ENCODE peak calls at places on chromosomes 3 and 15, in ten cellular contexts. One of them, this sample, is unnamed.

GRCh38 chr3:117399311-117400068 is 689.9 kb downstream of the TUSC7 start:
- DNase-seq in activated T-helper 1 cell treated with Interleukin-2 at 50 U/mL for 16 hours: no peak
- DNase-seq in stimulated activated CD4-positive, alpha-beta T cell treated with anti-CD3 and anti-CD28 coated beads, TNF-alpha, amount 100 ng/mL, for 4 hours: no peak
- DNase-seq in T-cell: no peak
- DNase-seq in MV-4-11: no peak
- DNase-seq in naive thymus-derived CD4-positive, alpha-beta T cell: no peak
- DNase-seq in anterior cingulate cortex: peak; percentile 12
- DNase-seq in progenitor cell of endocrine pancreas: no peak
- DNase-seq in Peyer's patch: no peak
- DNase-seq in amygdala: peak; percentile 47
- DNase-seq in this sample: no peak

GRCh38 chr3:40690696-40691597 is 166.2 kb downstream of the ZNF621 start:
- DNase-seq in activated T-helper 1 cell treated with Interleukin-2 at 50 U/mL for 16 hours: no peak
- DNase-seq in stimulated activated CD4-positive, alpha-beta T cell treated with anti-CD3 and anti-CD28 coated beads, TNF-alpha, amount 100 ng/mL, for 4 hours: no peak
- DNase-seq in T-cell: no peak
- DNase-seq in MV-4-11: no peak
- DNase-seq in naive thymus-derived CD4-positive, alpha-beta T cell: no peak
- DNase-seq in anterior cingulate cortex: no peak
- DNase-seq in progenitor cell of endocrine pancreas: no peak
- DNase-seq in Peyer's patch: no peak
- DNase-seq in amygdala: peak; percentile 8
- DNase-seq in this sample: no peak

GRCh38 chr3:133459400-133459799 is 59.5 kb downstream of the BFSP2 start:
- DNase-seq in activated T-helper 1 cell treated with Interleukin-2 at 50 U/mL for 16 hours: no peak
- DNase-seq in stimulated activated CD4-positive, alpha-beta T cell treated with anti-CD3 and anti-CD28 coated beads, TNF-alpha, amount 100 ng/mL, for 4 hours: no peak
- DNase-seq in T-cell: no peak
- DNase-seq in MV-4-11: no peak
- DNase-seq in naive thymus-derived CD4-positive, alpha-beta T cell: no peak
- DNase-seq in anterior cingulate cortex: no peak
- DNase-seq in progenitor cell of endocrine pancreas: no peak
- DNase-seq in Peyer's patch: no peak
- DNase-seq in amygdala: no peak
- DNase-seq in this sample: no peak

GRCh38 chr15:101023501-101024110 is 104.4 kb downstream of the LRRK1 start:
- DNase-seq in activated T-helper 1 cell treated with Interleukin-2 at 50 U/mL for 16 hours: no peak
- DNase-seq in stimulated activated CD4-positive, alpha-beta T cell treated with anti-CD3 and anti-CD28 coated beads, TNF-alpha, amount 100 ng/mL, for 4 hours: no peak
- DNase-seq in T-cell: no peak
- DNase-seq in MV-4-11: no peak
- DNase-seq in naive thymus-derived CD4-positive, alpha-beta T cell: no peak
- DNase-seq in anterior cingulate cortex: no peak
- DNase-seq in progenitor cell of endocrine pancreas: no peak
- DNase-seq in Peyer's patch: peak; percentile 9
- DNase-seq in amygdala: no peak
- DNase-seq in this sample: no peak

GRCh38 chr15:45795487-45796069 is 160.7 kb downstream of the SQOR start:
- DNase-seq in activated T-helper 1 cell treated with Interleukin-2 at 50 U/mL for 16 hours: no peak
- DNase-seq in stimulated activated CD4-positive, alpha-beta T cell treated with anti-CD3 and anti-CD28 coated beads, TNF-alpha, amount 100 ng/mL, for 4 hours: no peak
- DNase-seq in T-cell: no peak
- DNase-seq in MV-4-11: peak; percentile 33
- DNase-seq in naive thymus-derived CD4-positive, alpha-beta T cell: peak; percentile 3
- DNase-seq in anterior cingulate cortex: no peak
- DNase-seq in progenitor cell of endocrine pancreas: peak; percentile 29
- DNase-seq in Peyer's patch: no peak
- DNase-seq in amygdala: peak; percentile 1
- DNase-seq in this sample: peak; percentile 0

GRCh38 chr3:170809975-170810357 is 60.0 kb downstream of the RPL22L1 start:
- DNase-seq in activated T-helper 1 cell treated with Interleukin-2 at 50 U/mL for 16 hours: no peak
- DNase-seq in stimulated activated CD4-positive, alpha-beta T cell treated with anti-CD3 and anti-CD28 coated beads, TNF-alpha, amount 100 ng/mL, for 4 hours: no peak
- DNase-seq in T-cell: no peak
- DNase-seq in MV-4-11: no peak
- DNase-seq in naive thymus-derived CD4-positive, alpha-beta T cell: no peak
- DNase-seq in anterior cingulate cortex: no peak
- DNase-seq in progenitor cell of endocrine pancreas: no peak
- DNase-seq in Peyer's patch: no peak
- DNase-seq in amygdala: no peak
- DNase-seq in this sample: no peak

GRCh38 chr3:194150252-194150934 is 14.4 kb downstream of the HES1 start:
- DNase-seq in activated T-helper 1 cell treated with Interleukin-2 at 50 U/mL for 16 hours: no peak
- DNase-seq in stimulated activated CD4-positive, alpha-beta T cell treated with anti-CD3 and anti-CD28 coated beads, TNF-alpha, amount 100 ng/mL, for 4 hours: no peak
- DNase-seq in T-cell: no peak
- DNase-seq in MV-4-11: no peak
- DNase-seq in naive thymus-derived CD4-positive, alpha-beta T cell: no peak
- DNase-seq in anterior cingulate cortex: no peak
- DNase-seq in progenitor cell of endocrine pancreas: no peak
- DNase-seq in Peyer's patch: no peak
- DNase-seq in amygdala: no peak
- DNase-seq in this sample: no peak

GRCh38 chr3:142946861-142947260 is 16.6 kb downstream of the PAQR9 start:
- DNase-seq in activated T-helper 1 cell treated with Interleukin-2 at 50 U/mL for 16 hours: no peak
- DNase-seq in stimulated activated CD4-positive, alpha-beta T cell treated with anti-CD3 and anti-CD28 coated beads, TNF-alpha, amount 100 ng/mL, for 4 hours: no peak
- DNase-seq in T-cell: no peak
- DNase-seq in MV-4-11: no peak
- DNase-seq in naive thymus-derived CD4-positive, alpha-beta T cell: no peak
- DNase-seq in anterior cingulate cortex: no peak
- DNase-seq in progenitor cell of endocrine pancreas: no peak
- DNase-seq in Peyer's patch: no peak
- DNase-seq in amygdala: no peak
- DNase-seq in this sample: no peak

GRCh38 chr3:195236076-195236798 is 34.7 kb downstream of the XXYLT1 start:
- DNase-seq in activated T-helper 1 cell treated with Interleukin-2 at 50 U/mL for 16 hours: no peak
- DNase-seq in stimulated activated CD4-positive, alpha-beta T cell treated with anti-CD3 and anti-CD28 coated beads, TNF-alpha, amount 100 ng/mL, for 4 hours: no peak
- DNase-seq in T-cell: no peak
- DNase-seq in MV-4-11: no peak
- DNase-seq in naive thymus-derived CD4-positive, alpha-beta T cell: no peak
- DNase-seq in anterior cingulate cortex: no peak
- DNase-seq in progenitor cell of endocrine pancreas: no peak
- DNase-seq in Peyer's patch: peak; percentile 6
- DNase-seq in amygdala: no peak
- DNase-seq in this sample: no peak

GRCh38 chr3:114510201-114510600 is 216.4 kb downstream of the TIGIT start:
- DNase-seq in activated T-helper 1 cell treated with Interleukin-2 at 50 U/mL for 16 hours: no peak
- DNase-seq in stimulated activated CD4-positive, alpha-beta T cell treated with anti-CD3 and anti-CD28 coated beads, TNF-alpha, amount 100 ng/mL, for 4 hours: no peak
- DNase-seq in T-cell: no peak
- DNase-seq in MV-4-11: no peak
- DNase-seq in naive thymus-derived CD4-positive, alpha-beta T cell: no peak
- DNase-seq in anterior cingulate cortex: no peak
- DNase-seq in progenitor cell of endocrine pancreas: no peak
- DNase-seq in Peyer's patch: no peak
- DNase-seq in amygdala: no peak
- DNase-seq in this sample: no peak

GRCh38 chr3:11244131-11244677 is 28.0 kb upstream of the ATG7 start:
- DNase-seq in activated T-helper 1 cell treated with Interleukin-2 at 50 U/mL for 16 hours: no peak
- DNase-seq in stimulated activated CD4-positive, alpha-beta T cell treated with anti-CD3 and anti-CD28 coated beads, TNF-alpha, amount 100 ng/mL, for 4 hours: no peak
- DNase-seq in T-cell: no peak
- DNase-seq in MV-4-11: no peak
- DNase-seq in naive thymus-derived CD4-positive, alpha-beta T cell: no peak
- DNase-seq in anterior cingulate cortex: no peak
- DNase-seq in progenitor cell of endocrine pancreas: no peak
- DNase-seq in Peyer's patch: no peak
- DNase-seq in amygdala: no peak
- DNase-seq in this sample: no peak

GRCh38 chr15:83206971-83207621 is 527 bp downstream of the HDGFL3 start:
- DNase-seq in activated T-helper 1 cell treated with Interleukin-2 at 50 U/mL for 16 hours: no peak
- DNase-seq in stimulated activated CD4-positive, alpha-beta T cell treated with anti-CD3 and anti-CD28 coated beads, TNF-alpha, amount 100 ng/mL, for 4 hours: no peak
- DNase-seq in T-cell: peak; percentile 3
- DNase-seq in MV-4-11: no peak
- DNase-seq in naive thymus-derived CD4-positive, alpha-beta T cell: peak; percentile 12
- DNase-seq in anterior cingulate cortex: no peak
- DNase-seq in progenitor cell of endocrine pancreas: peak; percentile 45
- DNase-seq in Peyer's patch: no peak
- DNase-seq in amygdala: peak; percentile 45
- DNase-seq in this sample: no peak

GRCh38 chr15:26887926-26888666 is 21.2 kb downstream of the GABRA5 start:
- DNase-seq in activated T-helper 1 cell treated with Interleukin-2 at 50 U/mL for 16 hours: no peak
- DNase-seq in stimulated activated CD4-positive, alpha-beta T cell treated with anti-CD3 and anti-CD28 coated beads, TNF-alpha, amount 100 ng/mL, for 4 hours: no peak
- DNase-seq in T-cell: no peak
- DNase-seq in MV-4-11: no peak
- DNase-seq in naive thymus-derived CD4-positive, alpha-beta T cell: no peak
- DNase-seq in anterior cingulate cortex: no peak
- DNase-seq in progenitor cell of endocrine pancreas: no peak
- DNase-seq in Peyer's patch: no peak
- DNase-seq in amygdala: peak; percentile 37
- DNase-seq in this sample: no peak

GRCh38 chr3:2477635-2478034 is 379.0 kb downstream of the CNTN4 start:
- DNase-seq in activated T-helper 1 cell treated with Interleukin-2 at 50 U/mL for 16 hours: no peak
- DNase-seq in stimulated activated CD4-positive, alpha-beta T cell treated with anti-CD3 and anti-CD28 coated beads, TNF-alpha, amount 100 ng/mL, for 4 hours: no peak
- DNase-seq in T-cell: no peak
- DNase-seq in MV-4-11: no peak
- DNase-seq in naive thymus-derived CD4-positive, alpha-beta T cell: no peak
- DNase-seq in anterior cingulate cortex: no peak
- DNase-seq in progenitor cell of endocrine pancreas: no peak
- DNase-seq in Peyer's patch: no peak
- DNase-seq in amygdala: no peak
- DNase-seq in this sample: no peak

GRCh38 chr15:79455361-79455760 is 23.2 kb downstream of the MINAR1 start:
- DNase-seq in activated T-helper 1 cell treated with Interleukin-2 at 50 U/mL for 16 hours: no peak
- DNase-seq in stimulated activated CD4-positive, alpha-beta T cell treated with anti-CD3 and anti-CD28 coated beads, TNF-alpha, amount 100 ng/mL, for 4 hours: no peak
- DNase-seq in T-cell: no peak
- DNase-seq in MV-4-11: no peak
- DNase-seq in naive thymus-derived CD4-positive, alpha-beta T cell: no peak
- DNase-seq in anterior cingulate cortex: no peak
- DNase-seq in progenitor cell of endocrine pancreas: no peak
- DNase-seq in Peyer's patch: no peak
- DNase-seq in amygdala: no peak
- DNase-seq in this sample: no peak

GRCh38 chr3:124558898-124559649 is 171.2 kb upstream of the UMPS start:
- DNase-seq in activated T-helper 1 cell treated with Interleukin-2 at 50 U/mL for 16 hours: no peak
- DNase-seq in stimulated activated CD4-positive, alpha-beta T cell treated with anti-CD3 and anti-CD28 coated beads, TNF-alpha, amount 100 ng/mL, for 4 hours: no peak
- DNase-seq in T-cell: no peak
- DNase-seq in MV-4-11: peak; percentile 15
- DNase-seq in naive thymus-derived CD4-positive, alpha-beta T cell: no peak
- DNase-seq in anterior cingulate cortex: peak; percentile 70
- DNase-seq in progenitor cell of endocrine pancreas: no peak
- DNase-seq in Peyer's patch: peak; percentile 27
- DNase-seq in amygdala: peak; percentile 76
- DNase-seq in this sample: no peak

GRCh38 chr3:194773216-194773615 is 87.5 kb downstream of the FAM43A start:
- DNase-seq in activated T-helper 1 cell treated with Interleukin-2 at 50 U/mL for 16 hours: no peak
- DNase-seq in stimulated activated CD4-positive, alpha-beta T cell treated with anti-CD3 and anti-CD28 coated beads, TNF-alpha, amount 100 ng/mL, for 4 hours: no peak
- DNase-seq in T-cell: no peak
- DNase-seq in MV-4-11: no peak
- DNase-seq in naive thymus-derived CD4-positive, alpha-beta T cell: no peak
- DNase-seq in anterior cingulate cortex: no peak
- DNase-seq in progenitor cell of endocrine pancreas: no peak
- DNase-seq in Peyer's patch: no peak
- DNase-seq in amygdala: no peak
- DNase-seq in this sample: no peak

GRCh38 chr3:101780661-101781060 is 1.6 kb downstream of the NXPE3 start:
- DNase-seq in activated T-helper 1 cell treated with Interleukin-2 at 50 U/mL for 16 hours: no peak
- DNase-seq in stimulated activated CD4-positive, alpha-beta T cell treated with anti-CD3 and anti-CD28 coated beads, TNF-alpha, amount 100 ng/mL, for 4 hours: no peak
- DNase-seq in T-cell: no peak
- DNase-seq in MV-4-11: no peak
- DNase-seq in naive thymus-derived CD4-positive, alpha-beta T cell: no peak
- DNase-seq in anterior cingulate cortex: peak; percentile 5
- DNase-seq in progenitor cell of endocrine pancreas: no peak
- DNase-seq in Peyer's patch: no peak
- DNase-seq in amygdala: peak; percentile 48
- DNase-seq in this sample: peak; percentile 11

GRCh38 chr3:186760883-186761447 is 22.4 kb upstream of the EIF4A2 start:
- DNase-seq in activated T-helper 1 cell treated with Interleukin-2 at 50 U/mL for 16 hours: no peak
- DNase-seq in stimulated activated CD4-positive, alpha-beta T cell treated with anti-CD3 and anti-CD28 coated beads, TNF-alpha, amount 100 ng/mL, for 4 hours: no peak
- DNase-seq in T-cell: no peak
- DNase-seq in MV-4-11: no peak
- DNase-seq in naive thymus-derived CD4-positive, alpha-beta T cell: no peak
- DNase-seq in anterior cingulate cortex: no peak
- DNase-seq in progenitor cell of endocrine pancreas: no peak
- DNase-seq in Peyer's patch: no peak
- DNase-seq in amygdala: no peak
- DNase-seq in this sample: no peak

GRCh38 chr3:156010829-156011228 is 109.5 kb upstream of the KCNAB1 start:
- DNase-seq in activated T-helper 1 cell treated with Interleukin-2 at 50 U/mL for 16 hours: no peak
- DNase-seq in stimulated activated CD4-positive, alpha-beta T cell treated with anti-CD3 and anti-CD28 coated beads, TNF-alpha, amount 100 ng/mL, for 4 hours: no peak
- DNase-seq in T-cell: no peak
- DNase-seq in MV-4-11: peak; percentile 2
- DNase-seq in naive thymus-derived CD4-positive, alpha-beta T cell: no peak
- DNase-seq in anterior cingulate cortex: peak; percentile 6
- DNase-seq in progenitor cell of endocrine pancreas: no peak
- DNase-seq in Peyer's patch: no peak
- DNase-seq in amygdala: peak; percentile 52
- DNase-seq in this sample: no peak

GRCh38 chr3:46690798-46691197 is 2.7 kb downstream of the ALS2CL start:
- DNase-seq in activated T-helper 1 cell treated with Interleukin-2 at 50 U/mL for 16 hours: no peak
- DNase-seq in stimulated activated CD4-positive, alpha-beta T cell treated with anti-CD3 and anti-CD28 coated beads, TNF-alpha, amount 100 ng/mL, for 4 hours: no peak
- DNase-seq in T-cell: no peak
- DNase-seq in MV-4-11: no peak
- DNase-seq in naive thymus-derived CD4-positive, alpha-beta T cell: peak; percentile 28
- DNase-seq in anterior cingulate cortex: no peak
- DNase-seq in progenitor cell of endocrine pancreas: no peak
- DNase-seq in Peyer's patch: no peak
- DNase-seq in amygdala: no peak
- DNase-seq in this sample: no peak

GRCh38 chr15:79090487-79091203 is at the start of gene RASGRF1:
- DNase-seq in activated T-helper 1 cell treated with Interleukin-2 at 50 U/mL for 16 hours: no peak
- DNase-seq in stimulated activated CD4-positive, alpha-beta T cell treated with anti-CD3 and anti-CD28 coated beads, TNF-alpha, amount 100 ng/mL, for 4 hours: no peak
- DNase-seq in T-cell: no peak
- DNase-seq in MV-4-11: no peak
- DNase-seq in naive thymus-derived CD4-positive, alpha-beta T cell: no peak
- DNase-seq in anterior cingulate cortex: peak; percentile 37
- DNase-seq in progenitor cell of endocrine pancreas: no peak
- DNase-seq in Peyer's patch: no peak
- DNase-seq in amygdala: peak; percentile 40
- DNase-seq in this sample: no peak

GRCh38 chr3:194245975-194246561 is 105.1 kb downstream of the CPN2 start:
- DNase-seq in activated T-helper 1 cell treated with Interleukin-2 at 50 U/mL for 16 hours: no peak
- DNase-seq in stimulated activated CD4-positive, alpha-beta T cell treated with anti-CD3 and anti-CD28 coated beads, TNF-alpha, amount 100 ng/mL, for 4 hours: no peak
- DNase-seq in T-cell: no peak
- DNase-seq in MV-4-11: peak; percentile 20
- DNase-seq in naive thymus-derived CD4-positive, alpha-beta T cell: no peak
- DNase-seq in anterior cingulate cortex: no peak
- DNase-seq in progenitor cell of endocrine pancreas: no peak
- DNase-seq in Peyer's patch: no peak
- DNase-seq in amygdala: no peak
- DNase-seq in this sample: peak; percentile 68

GRCh38 chr3:29334652-29335189 is 53.9 kb downstream of the RBMS3 start:
- DNase-seq in activated T-helper 1 cell treated with Interleukin-2 at 50 U/mL for 16 hours: no peak
- DNase-seq in stimulated activated CD4-positive, alpha-beta T cell treated with anti-CD3 and anti-CD28 coated beads, TNF-alpha, amount 100 ng/mL, for 4 hours: no peak
- DNase-seq in T-cell: no peak
- DNase-seq in MV-4-11: no peak
- DNase-seq in naive thymus-derived CD4-positive, alpha-beta T cell: no peak
- DNase-seq in anterior cingulate cortex: no peak
- DNase-seq in progenitor cell of endocrine pancreas: no peak
- DNase-seq in Peyer's patch: no peak
- DNase-seq in amygdala: no peak
- DNase-seq in this sample: no peak

GRCh38 chr3:98584563-98584962 is 8.8 kb downstream of the CPOX start:
- DNase-seq in activated T-helper 1 cell treated with Interleukin-2 at 50 U/mL for 16 hours: no peak
- DNase-seq in stimulated activated CD4-positive, alpha-beta T cell treated with anti-CD3 and anti-CD28 coated beads, TNF-alpha, amount 100 ng/mL, for 4 hours: no peak
- DNase-seq in T-cell: no peak
- DNase-seq in MV-4-11: no peak
- DNase-seq in naive thymus-derived CD4-positive, alpha-beta T cell: no peak
- DNase-seq in anterior cingulate cortex: no peak
- DNase-seq in progenitor cell of endocrine pancreas: no peak
- DNase-seq in Peyer's patch: no peak
- DNase-seq in amygdala: no peak
- DNase-seq in this sample: no peak

GRCh38 chr3:34185301-34185700 is 386.9 kb downstream of the PDCD6IP start:
- DNase-seq in activated T-helper 1 cell treated with Interleukin-2 at 50 U/mL for 16 hours: no peak
- DNase-seq in stimulated activated CD4-positive, alpha-beta T cell treated with anti-CD3 and anti-CD28 coated beads, TNF-alpha, amount 100 ng/mL, for 4 hours: no peak
- DNase-seq in T-cell: no peak
- DNase-seq in MV-4-11: no peak
- DNase-seq in naive thymus-derived CD4-positive, alpha-beta T cell: no peak
- DNase-seq in anterior cingulate cortex: no peak
- DNase-seq in progenitor cell of endocrine pancreas: no peak
- DNase-seq in Peyer's patch: peak; percentile 38
- DNase-seq in amygdala: no peak
- DNase-seq in this sample: no peak

GRCh38 chr3:16056210-16056607 is 118.3 kb upstream of the GALNT15 start:
- DNase-seq in activated T-helper 1 cell treated with Interleukin-2 at 50 U/mL for 16 hours: no peak
- DNase-seq in stimulated activated CD4-positive, alpha-beta T cell treated with anti-CD3 and anti-CD28 coated beads, TNF-alpha, amount 100 ng/mL, for 4 hours: no peak
- DNase-seq in T-cell: no peak
- DNase-seq in MV-4-11: no peak
- DNase-seq in naive thymus-derived CD4-positive, alpha-beta T cell: no peak
- DNase-seq in anterior cingulate cortex: no peak
- DNase-seq in progenitor cell of endocrine pancreas: no peak
- DNase-seq in Peyer's patch: no peak
- DNase-seq in amygdala: no peak
- DNase-seq in this sample: no peak